ENCODE peak calls at places on chromosomes 3 and 15, in six cellular contexts. F is A549, O is K562, G is GM12878, T is endothelial cell of umbilical vein, S is HepG2. I is an unnamed sample.

GRCh38 chr3:72488736-72489030 is 359.6 kb downstream of the SHQ1 start:
- DNase-seq in G (no peak), S (no peak), F (no peak), O (no peak), T (no peak), I (no peak)

GRCh38 chr15:34084086-34084485 is 17.6 kb downstream of the EMC7 start:
- DNase-seq in S (no peak), O (no peak), G (no peak), F (peak; percentile 18), T (no peak), I (no peak)

GRCh38 chr3:8968375-8968882 is 5.2 kb upstream of the RAD18 start:
- DNase-seq in G (no peak), O (no peak), F (no peak), T (no peak), S (no peak), I (no peak)

GRCh38 chr15:55819397-55820034 is 76.6 kb upstream of the PRTG start:
- DNase-seq in G (no peak), F (no peak), S (no peak), O (no peak), T (no peak), I (no peak)

GRCh38 chr15:33089878-33090757 is 104.4 kb downstream of the FMN1 start:
- DNase-seq in T (no peak), F (no peak), O (no peak), G (no peak), S (no peak), I (no peak)

GRCh38 chr3:63325386-63325785 is 47.3 kb downstream of the SYNPR start:
- DNase-seq in O (no peak), F (no peak), T (no peak), G (no peak), S (no peak), I (no peak)

GRCh38 chr3:64814360-64814759 is 126.6 kb upstream of the ADAMTS9 start:
- DNase-seq in G (no peak), S (no peak), T (no peak), O (no peak), F (no peak), I (no peak)

GRCh38 chr15:91803260-91803659 is 50.2 kb upstream of the SLCO3A1 start:
- DNase-seq in T (no peak), G (no peak), F (no peak), S (no peak), O (no peak), I (no peak)

GRCh38 chr3:176275113-176275512 is 922.2 kb downstream of the TBL1XR1 start:
- DNase-seq in O (no peak), F (no peak), G (no peak), S (no peak), T (no peak), I (no peak)

GRCh38 chr3:47571391-47572165 is 7.1 kb downstream of the CSPG5 start:
- DNase-seq in G (no peak), T (no peak), O (no peak), F (no peak), S (no peak), I (no peak)

GRCh38 chr3:13484861-13485590 is 4.9 kb downstream of the HDAC11 start:
- DNase-seq in T (no peak), G (no peak), F (peak; percentile 60), O (peak; percentile 98), S (peak; percentile 80), I (peak; percentile 41)

GRCh38 chr3:173690542-173690941 is 293.0 kb downstream of the NLGN1 start:
- DNase-seq in T (no peak), F (no peak), S (no peak), G (no peak), O (no peak), I (no peak)

GRCh38 chr15:97900006-97900405 is 60.5 kb upstream of the ARRDC4 start:
- DNase-seq in G (no peak), F (no peak), T (no peak), O (no peak), S (no peak), I (no peak)

GRCh38 chr15:39665629-39666245 is 84.9 kb downstream of the THBS1 start:
- DNase-seq in G (no peak), T (peak; percentile 51), O (no peak), F (no peak), S (no peak), I (no peak)

GRCh38 chr15:61157933-61158332 is 71.2 kb downstream of the RORA start:
- DNase-seq in T (no peak), O (no peak), S (no peak), G (no peak), F (no peak), I (no peak)

GRCh38 chr15:65331811-65332210 is 27.3 kb downstream of the RNU5B-1 start:
- DNase-seq in S (no peak), F (no peak), G (no peak), O (no peak), T (no peak), I (no peak)

GRCh38 chr15:101170568-101171350 is 81.1 kb downstream of the CHSY1 start:
- DNase-seq in G (no peak), F (no peak), O (no peak), S (no peak), T (no peak), I (no peak)
- TF ChIP-seq POLR2A in G (no peak), F (no peak), O (no peak), S (no peak), T (no peak), I (no peak)

GRCh38 chr3:132659000-132659369 is 624 bp downstream of the ACAD11 start:
- DNase-seq in F (no peak), T (no peak), S (no peak), G (no peak), O (no peak), I (peak; percentile 9)

GRCh38 chr3:132657869-132658747 is 1.5 kb downstream of the ACAD11 start:
- DNase-seq in O (no peak), S (peak; percentile 84), F (no peak), T (no peak), G (no peak), I (no peak)

GRCh38 chr3:132660056-132660744 is at the start of gene UBA5:
- DNase-seq in G (peak; percentile 30), S (peak; percentile 32), F (peak; percentile 71), T (peak; percentile 72), O (peak; percentile 75), I (peak; percentile 81)

GRCh38 chr3:132660745-132661067 is 577 bp downstream of the UBA5 start:
- DNase-seq in G (no peak), F (no peak), O (no peak), S (no peak), T (peak; percentile 47), I (no peak)

DNA sequence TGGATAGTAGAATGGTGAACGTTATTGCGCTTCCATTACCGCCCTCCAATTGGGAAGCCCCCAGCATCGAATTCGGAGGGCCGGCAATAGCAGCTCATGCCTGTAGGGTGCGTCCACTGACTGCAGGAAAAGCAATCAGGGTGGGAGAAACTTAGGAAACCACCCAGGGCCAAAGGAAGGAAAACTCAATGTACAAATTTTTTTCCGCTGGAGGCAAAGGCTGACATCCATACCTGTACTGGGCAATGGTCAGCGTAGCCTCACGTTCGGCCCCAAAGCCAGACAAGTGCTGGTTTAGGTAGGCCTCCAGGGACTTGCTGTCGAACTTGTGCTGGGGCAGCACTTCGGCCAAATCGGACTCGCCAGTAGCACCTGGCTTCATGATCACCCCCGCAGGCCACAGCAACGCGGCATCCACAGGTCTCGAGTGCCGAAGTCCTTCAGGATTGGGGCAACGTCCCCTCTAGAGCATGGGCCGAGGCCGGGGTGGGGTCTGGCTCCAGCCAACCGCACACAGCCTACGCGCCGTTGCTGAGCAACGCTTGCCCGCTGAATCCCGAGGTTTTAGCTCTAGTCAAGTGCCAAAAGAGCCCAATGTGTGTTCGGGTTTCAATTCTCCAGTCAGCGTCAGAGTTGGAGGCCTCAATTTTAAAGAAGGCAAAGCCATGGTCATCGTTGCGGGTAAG is at the start of gene ACAD11:
- DNase-seq in F (peak; percentile 60), S (peak; percentile 57), G (peak; percentile 35), T (peak; percentile 85), O (peak; percentile 63), I (peak; percentile 69)
- TF ChIP-seq MYC in F (no peak), S (peak; percentile 52), G (peak; percentile 25), T (no peak), O (no peak), I (peak; percentile 22)

GRCh38 chr15:52183562-52184173 is 7.5 kb downstream of the GNB5 start:
- DNase-seq in T (peak; percentile 51), O (peak; percentile 51), G (no peak), F (peak; percentile 47), S (no peak), I (peak; percentile 25)
- TF ChIP-seq CTCF in T (peak; percentile 58), O (peak; percentile 71), G (peak; percentile 74), F (peak; percentile 65), S (peak; percentile 59), I (peak; percentile 43)

GRCh38 chr15:29822100-29822684 is at the start of gene TJP1:
- DNase-seq in F (peak; percentile 84), T (peak; percentile 72), S (peak; percentile 39), O (peak; percentile 83), G (no peak), I (no peak)
- TF ChIP-seq POLR2A in F (peak; percentile 97), T (peak; percentile 94), S (peak; percentile 78), O (peak; percentile 91), G (no peak), I (no peak)

GRCh38 chr15:36527512-36528162 is 51.8 kb upstream of the CDIN1 start:
- DNase-seq in O (no peak), F (no peak), S (no peak), T (no peak), G (no peak), I (no peak)

GRCh38 chr15:36525430-36525829 is 54.0 kb upstream of the CDIN1 start:
- DNase-seq in O (no peak), T (no peak), F (no peak), S (no peak), G (no peak), I (no peak)

GRCh38 chr15:36529296-36530011 is 50.0 kb upstream of the CDIN1 start:
- DNase-seq in O (no peak), F (no peak), S (no peak), T (no peak), G (peak; percentile 31), I (no peak)
- TF ChIP-seq MYC in O (no peak), F (no peak), S (no peak), T (no peak), G (no peak), I (no peak)

GRCh38 chr15:50143255-50143860 is 24.3 kb upstream of the ATP8B4 start:
- DNase-seq in S (no peak), O (no peak), T (no peak), F (no peak), G (no peak), I (no peak)

GRCh38 chr15:50146661-50147060 is 27.6 kb upstream of the ATP8B4 start:
- DNase-seq in F (no peak), T (no peak), O (no peak), G (no peak), S (no peak), I (peak; percentile 49)

GRCh38 chr15:50148362-50148963 is 29.4 kb upstream of the ATP8B4 start:
- DNase-seq in T (peak; percentile 61), S (peak; percentile 59), F (peak; percentile 91), O (peak; percentile 81), G (no peak), I (peak; percentile 50)

GRCh38 chr15:50144342-50145120 is 25.5 kb upstream of the ATP8B4 start:
- DNase-seq in O (no peak), S (no peak), F (no peak), G (no peak), T (no peak), I (no peak)

DNA sequence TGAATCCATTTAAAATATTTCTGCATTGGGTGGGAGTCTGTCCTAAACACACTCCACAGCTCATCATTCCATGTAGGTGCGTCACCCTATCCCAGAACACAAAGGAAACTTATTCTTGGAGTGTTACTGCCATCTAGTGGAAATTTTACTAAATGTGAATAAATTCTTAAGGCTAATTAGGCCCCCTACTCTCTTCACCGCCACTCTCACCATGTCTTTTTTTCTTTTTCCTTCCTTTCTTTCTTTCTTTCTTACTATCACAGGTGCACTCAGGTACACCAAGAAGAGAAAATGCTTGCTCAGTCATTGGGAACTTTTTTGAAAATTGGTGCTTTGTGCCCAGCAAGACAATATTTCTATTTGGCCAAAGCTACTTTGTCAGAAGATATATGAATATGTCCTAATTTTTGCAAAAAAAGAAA is 26.4 kb upstream of the ATP8B4 start:
- DNase-seq in S (peak; percentile 78), T (peak; percentile 73), G (peak; percentile 16), F (peak; percentile 84), O (peak; percentile 79), I (peak; percentile 77)
- TF ChIP-seq CTCF in S (peak; percentile 75), T (peak; percentile 25), G (peak; percentile 25), F (peak; percentile 93), O (peak; percentile 38), I (peak; percentile 9)

I was measured in NB4.